ENCODE peak calls at places on chromosomes 6 and 20, in ten cellular contexts. E is NCI-H2081; D is astrocyte; Z is stimulated activated naive B cell treated with anti-CD40 and anti-IgM and Interleukin-4, amounts not matched to agents 10 μg/mL and 1 μg/mL and 100 μg/mL, for 72 hours; V is cardiac fibroblast; I is RWPE1; W is AG10803; S is T-helper 1 cell; G is ovary; Q is skeletal muscle cell. F is an unnamed sample.

GRCh38 chr20:40814328-40814960 is 125.4 kb upstream of the MAFB start:
- DNase-seq in E (no peak), D (no peak), Z (no peak), V (no peak), I (no peak), W (no peak), S (no peak), G (no peak), Q (no peak), F (no peak)

GRCh38 chr6:46217671-46218131 is 46.9 kb upstream of the ENPP5 start:
- DNase-seq in E (no peak), D (no peak), Z (peak), V (peak), I (no peak), W (no peak), S (no peak), G (no peak), Q (no peak), F (no peak)

GRCh38 chr20:50513169-50514034 is 3.2 kb downstream of the PTPN1 start:
- DNase-seq in E (no peak), D (peak), Z (no peak), V (peak), I (peak), W (peak), S (no peak), G (no peak), Q (peak), F (no peak)

GRCh38 chr20:49568491-49569151 is 684 bp upstream of the PTGIS start:
- DNase-seq in E (no peak), D (peak), Z (no peak), V (peak), I (no peak), W (no peak), S (no peak), G (peak), Q (no peak), F (no peak)

GRCh38 chr6:137832110-137832509 is 34.9 kb upstream of the TNFAIP3 start:
- DNase-seq in E (no peak), D (peak), Z (no peak), V (peak), I (peak), W (peak), S (no peak), G (no peak), Q (peak), F (no peak)

GRCh38 chr20:34111057-34111711 is 859 bp downstream of the EIF2S2 start:
- DNase-seq in E (no peak), D (peak), Z (no peak), V (peak), I (peak), W (peak), S (no peak), G (no peak), Q (no peak), F (no peak)

GRCh38 chr6:34059136-34059731 is 86.7 kb downstream of the GRM4 start:
- DNase-seq in E (no peak), D (no peak), Z (no peak), V (peak), I (no peak), W (peak), S (no peak), G (no peak), Q (peak), F (no peak)

GRCh38 chr20:18005990-18006364 is 37.2 kb downstream of the MGME1 start:
- DNase-seq in E (no peak), D (no peak), Z (no peak), V (no peak), I (no peak), W (no peak), S (no peak), G (no peak), Q (no peak), F (no peak)

GRCh38 chr6:9408718-9409117 is 973.4 kb upstream of the SLC35B3 start:
- DNase-seq in E (no peak), D (peak), Z (no peak), V (no peak), I (no peak), W (no peak), S (no peak), G (no peak), Q (no peak), F (no peak)

GRCh38 chr6:114342086-114342825 is 567 bp downstream of the HS3ST5 start:
- DNase-seq in E (no peak), D (no peak), Z (no peak), V (no peak), I (peak), W (no peak), S (no peak), G (no peak), Q (no peak), F (peak)

GRCh38 chr6:159728552-159728951 is 1.2 kb downstream of the WTAP start:
- DNase-seq in E (no peak), D (no peak), Z (no peak), V (no peak), I (no peak), W (no peak), S (no peak), G (no peak), Q (no peak), F (no peak)

GRCh38 chr20:52001999-52002666 is 189.4 kb downstream of the ZFP64 start:
- DNase-seq in E (peak), D (no peak), Z (no peak), V (no peak), I (no peak), W (no peak), S (no peak), G (no peak), Q (no peak), F (no peak)

GRCh38 chr6:36123270-36124139 is 6.8 kb upstream of the MAPK13 start:
- DNase-seq in E (peak), D (peak), Z (peak), V (peak), I (peak), W (peak), S (peak), G (peak), Q (peak), F (peak)

F was measured in BE2C.